ENCODE peak calls at places on chromosomes 2 and 18, in eight cellular contexts. G is foreskin melanocyte, N is T-helper 1 cell, R is cardiac fibroblast, A is smooth muscle cell of the brain vasculature, F is GM18507, T is ovary, S is germinal center. Y is an unnamed sample.

GRCh38 chr2:26969089-26969844 is 1.2 kb upstream of the MAPRE3 start:
- DNase-seq in R (no peak), A (no peak), F (no peak), N (no peak), G (no peak), S (no peak), T (no peak), Y (no peak)

GRCh38 chr2:188788621-188789020 is 185.6 kb upstream of the COL3A1 start:
- DNase-seq in A (peak; percentile 85), F (no peak), G (peak; percentile 53), R (peak; percentile 92), S (no peak), T (peak; percentile 84), N (no peak), Y (no peak)

GRCh38 chr2:218888341-218888740 is 7.7 kb downstream of the WNT10A start:
- DNase-seq in T (no peak), A (no peak), F (no peak), R (no peak), S (no peak), G (no peak), N (no peak), Y (no peak)

GRCh38 chr2:137172162-137172561 is 406.8 kb downstream of the THSD7B start:
- DNase-seq in G (no peak), F (no peak), T (no peak), A (no peak), R (no peak), S (no peak), N (no peak), Y (no peak)

GRCh38 chr2:109403841-109404201 is 209.9 kb downstream of the SEPTIN10 start:
- DNase-seq in G (no peak), N (no peak), F (no peak), A (no peak), S (no peak), R (no peak), T (no peak), Y (no peak)

GRCh38 chr18:79250236-79250993 is 145.3 kb upstream of the NFATC1 start:
- DNase-seq in N (no peak), G (no peak), S (no peak), A (no peak), T (no peak), F (no peak), R (no peak), Y (no peak)

GRCh38 chr2:177748360-177748759 is 324.2 kb downstream of the PDE11A start:
- DNase-seq in A (no peak), G (no peak), R (no peak), F (no peak), S (no peak), T (no peak), N (no peak), Y (no peak)

GRCh38 chr2:224887159-224887558 is 155.1 kb downstream of the DOCK10 start:
- DNase-seq in N (no peak), S (no peak), T (no peak), G (no peak), A (no peak), R (peak; percentile 49), F (no peak), Y (no peak)

GRCh38 chr2:58291726-58292430 is 50.8 kb upstream of the FANCL start:
- DNase-seq in R (no peak), T (no peak), S (no peak), G (no peak), A (no peak), N (no peak), F (no peak), Y (no peak)

GRCh38 chr2:58558866-58559265 is 317.7 kb upstream of the FANCL start:
- DNase-seq in R (no peak), S (no peak), A (no peak), G (no peak), T (no peak), F (no peak), N (no peak), Y (no peak)

GRCh38 chr2:205806126-205806905 is 124.0 kb downstream of the NRP2 start:
- DNase-seq in N (no peak), A (no peak), R (no peak), T (no peak), G (no peak), F (no peak), S (no peak), Y (no peak)

GRCh38 chr2:88753833-88754584 is 62.5 kb downstream of the RPIA start:
- DNase-seq in F (peak; percentile 17), S (peak; percentile 81), N (no peak), R (no peak), G (no peak), T (no peak), A (no peak), Y (no peak)

GRCh38 chr2:145652546-145652945 is 1132.6 kb upstream of the ZEB2 start:
- DNase-seq in N (no peak), R (peak; percentile 55), T (no peak), S (no peak), G (no peak), A (no peak), F (no peak), Y (no peak)

GRCh38 chr2:1162768-1163584 is 212.3 kb downstream of the SNTG2 start:
- DNase-seq in A (no peak), R (no peak), N (no peak), S (no peak), G (peak; percentile 3), T (no peak), F (no peak), Y (peak; percentile 1)

GRCh38 chr2:192026064-192026715 is 168.5 kb downstream of the TMEFF2 start:
- DNase-seq in A (no peak), R (peak; percentile 3), G (no peak), N (no peak), S (no peak), F (no peak), T (no peak), Y (no peak)

GRCh38 chr2:151560289-151560688 is 150.6 kb downstream of the RIF1 start:
- DNase-seq in G (peak; percentile 19), S (no peak), R (peak; percentile 39), N (no peak), A (no peak), F (no peak), T (no peak), Y (no peak)

GRCh38 chr18:58580078-58580477 is 48.8 kb downstream of the ALPK2 start:
- DNase-seq in G (no peak), F (no peak), S (no peak), N (no peak), T (no peak), A (no peak), R (no peak), Y (no peak)